ENCODE peak calls at places on chromosome 13, in ten cellular contexts. J is effector memory CD4-positive, alpha-beta T cell; F is fibroblast of lung; Q is tibial nerve; M is CD8-positive, alpha-beta memory T cell; W is keratinocyte; Z is right cardiac atrium; B is adrenal gland; E is GM23248; L is mucosa of descending colon. N is an unnamed sample. For H3K4me1, the result is how much of the 10 kb centered on the place peaks cover.

GRCh38 chr13:24306632-24307031 is 2.7 kb upstream of the C1QTNF9 start:
- DNase-seq in J (no peak), F (peak), Q (no peak), M (no peak), W (no peak), Z (no peak), B (no peak), E (peak), L (no peak), N (no peak)

GRCh38 chr13:46389985-46390384 is 2.9 kb upstream of the RUBCNL start:
- DNase-seq in J (no peak), F (peak), Q (no peak), M (no peak), W (no peak), Z (peak), B (peak), E (no peak), L (peak), N (peak)

GRCh38 chr13:101309014-101309619 is 107.2 kb downstream of the NALCN start:
- DNase-seq in J (no peak), F (peak), Q (no peak), M (no peak), W (no peak), Z (no peak), B (no peak), E (peak), L (no peak), N (no peak)

GRCh38 chr13:94088742-94089141 is 390.7 kb downstream of the DCT start:
- DNase-seq in J (no peak), F (no peak), Q (no peak), M (no peak), W (no peak), Z (no peak), B (no peak), E (no peak), L (no peak), N (no peak)

GRCh38 chr13:74641586-74641985 is 507.4 kb upstream of the KLF12 start:
- DNase-seq in J (no peak), F (peak), Q (no peak), M (no peak), W (no peak), Z (no peak), B (no peak), E (peak), L (no peak), N (no peak)

GRCh38 chr13:30872685-30873443 is 33.2 kb upstream of the MEDAG start:
- DNase-seq in J (no peak), F (peak), Q (peak), M (no peak), W (no peak), Z (peak), B (peak), E (peak), L (no peak), N (peak)

GRCh38 chr13:106052200-106052767 is 483.2 kb downstream of the EFNB2 start:
- DNase-seq in J (no peak), F (peak), Q (no peak), M (no peak), W (no peak), Z (no peak), B (no peak), E (no peak), L (no peak), N (no peak)

GRCh38 chr13:80871481-80871880 is 530.6 kb upstream of the SPRY2 start:
- DNase-seq in J (no peak), F (peak), Q (no peak), M (no peak), W (no peak), Z (no peak), B (no peak), E (no peak), L (no peak), N (no peak)

GRCh38 chr13:74036373-74036772 is 97.8 kb downstream of the KLF12 start:
- DNase-seq in J (no peak), F (no peak), Q (no peak), M (no peak), W (peak), Z (no peak), B (no peak), E (no peak), L (no peak), N (peak)

GRCh38 chr13:26019881-26020535 is 31.8 kb downstream of the SHISA2 start:
- DNase-seq in J (no peak), F (peak), Q (no peak), M (no peak), W (no peak), Z (no peak), B (no peak), E (peak), L (no peak), N (no peak)

GRCh38 chr13:102236830-102237621 is 164.8 kb downstream of the FGF14 start:
- DNase-seq in J (no peak), F (no peak), Q (no peak), M (no peak), W (no peak), Z (no peak), B (no peak), E (no peak), L (no peak), N (peak)

GRCh38 chr13:46058268-46058667 is 5.7 kb upstream of the ZC3H13 start:
- DNase-seq in J (no peak), F (no peak), Q (no peak), M (no peak), W (no peak), Z (no peak), B (no peak), E (no peak), L (no peak), N (no peak)

GRCh38 chr13:28486144-28486543 is 8.8 kb downstream of the FLT1 start:
- DNase-seq in J (no peak), F (no peak), Q (no peak), M (no peak), W (no peak), Z (no peak), B (no peak), E (no peak), L (no peak), N (no peak)

GRCh38 chr13:36888645-36889044 is 31.4 kb downstream of the SMAD9 start:
- DNase-seq in J (no peak), F (no peak), Q (no peak), M (no peak), W (no peak), Z (no peak), B (no peak), E (no peak), L (no peak), N (no peak)

GRCh38 chr13:99028890-99029289 is 51.0 kb upstream of the DOCK9 start:
- DNase-seq in J (no peak), F (no peak), Q (no peak), M (peak), W (no peak), Z (no peak), B (no peak), E (no peak), L (no peak), N (peak)

GRCh38 chr13:94548382-94549240 is 47.3 kb downstream of the TGDS start:
- DNase-seq in J (peak), F (peak), Q (peak), M (no peak), W (no peak), Z (no peak), B (peak), E (peak), L (peak), N (peak)

GRCh38 chr13:41648314-41648935 is 191.1 kb downstream of the RGCC start:
- DNase-seq in J (no peak), F (no peak), Q (no peak), M (no peak), W (no peak), Z (no peak), B (no peak), E (peak), L (no peak), N (no peak)

GRCh38 chr13:69970521-69970920 is 137.1 kb upstream of the ATXN8OS start:
- DNase-seq in J (no peak), F (no peak), Q (no peak), M (no peak), W (no peak), Z (no peak), B (no peak), E (no peak), L (no peak), N (peak)

GRCh38 chr13:73056054-73056962 is 2.5 kb upstream of the KLF5 start:
- DNase-seq in J (no peak), F (peak), Q (no peak), M (no peak), W (no peak), Z (no peak), B (no peak), E (peak), L (no peak), N (no peak)

GRCh38 chr13:112657850-112658445 is 31.9 kb upstream of the ATP11A start:
- DNase-seq in J (no peak), F (peak), Q (no peak), M (no peak), W (peak), Z (no peak), B (no peak), E (peak), L (no peak), N (peak)

GRCh38 chr13:104577029-104577820 is 1511.0 kb upstream of the SLC10A2 start:
- DNase-seq in J (no peak), F (no peak), Q (no peak), M (no peak), W (no peak), Z (no peak), B (no peak), E (no peak), L (no peak), N (no peak)

GRCh38 chr13:103431880-103432279 is 365.7 kb upstream of the SLC10A2 start:
- DNase-seq in J (no peak), F (no peak), Q (no peak), M (no peak), W (no peak), Z (no peak), B (no peak), E (no peak), L (no peak), N (no peak)

GRCh38 chr13:55577082-55577846 is 1563.5 kb upstream of the PRR20A start:
- DNase-seq in J (no peak), F (no peak), Q (no peak), M (no peak), W (no peak), Z (no peak), B (no peak), E (no peak), L (no peak), N (peak)

GRCh38 chr13:98428256-98428966 is 148.5 kb downstream of the STK24 start:
- DNase-seq in J (no peak), F (no peak), Q (no peak), M (no peak), W (no peak), Z (no peak), B (no peak), E (peak), L (no peak), N (no peak)

GRCh38 chr13:60583911-60584753 is 187.1 kb downstream of the TDRD3 start:
- DNase-seq in J (no peak), F (peak), Q (peak), M (no peak), W (no peak), Z (no peak), B (no peak), E (peak), L (no peak), N (peak)

GRCh38 chr13:109924376-109924775 is 138.0 kb upstream of the IRS2 start:
- DNase-seq in J (no peak), F (no peak), Q (no peak), M (no peak), W (no peak), Z (no peak), B (no peak), E (no peak), L (no peak), N (no peak)

GRCh38 chr13:102033316-102033715 is 368.5 kb downstream of the FGF14 start:
- DNase-seq in J (no peak), F (no peak), Q (no peak), M (no peak), W (no peak), Z (no peak), B (no peak), E (no peak), L (no peak), N (no peak)

GRCh38 chr13:99442273-99442895 is 58.9 kb upstream of the TM9SF2 start:
- DNase-seq in J (no peak), F (peak), Q (peak), M (peak), W (no peak), Z (no peak), B (peak), E (peak), L (no peak), N (peak)

GRCh38 chr13:29859971-29860370 is 9.6 kb upstream of the UBL3 start:
- DNase-seq in J (no peak), F (peak), Q (no peak), M (no peak), W (no peak), Z (no peak), B (no peak), E (peak), L (no peak), N (no peak)

GRCh38 chr13:30422056-30422914 is at the start of gene UBE2L5:
- DNase-seq in J (peak), F (peak), Q (peak), M (peak), W (no peak), Z (peak), B (peak), E (peak), L (peak), N (peak)

GRCh38 chr13:95536629-95537241 is 15.8 kb upstream of the CLDN10 start:
- DNase-seq in J (no peak), F (peak), Q (no peak), M (no peak), W (no peak), Z (no peak), B (no peak), E (peak), L (no peak), N (no peak)

GRCh38 chr13:99303863-99304521 is 3.2 kb downstream of the GPR183 start:
- DNase-seq in J (peak), F (no peak), Q (no peak), M (peak), W (no peak), Z (peak), B (peak), E (no peak), L (peak), N (no peak)

GRCh38 chr13:73741111-73741510 is 393.1 kb downstream of the KLF12 start:
- DNase-seq in J (no peak), F (no peak), Q (no peak), M (no peak), W (no peak), Z (no peak), B (no peak), E (peak), L (no peak), N (peak)

GRCh38 chr13:21055016-21055415 is 6.4 kb downstream of the LATS2 start:
- DNase-seq in J (no peak), F (no peak), Q (no peak), M (no peak), W (no peak), Z (no peak), B (no peak), E (peak), L (no peak), N (no peak)
- H3K4me1 ChIP-seq in J (under half), F (under half), Q (under half), M (under half), W (under half), Z (under half), B (under half), E (half or more), L (under half), N (under half)

DNA sequence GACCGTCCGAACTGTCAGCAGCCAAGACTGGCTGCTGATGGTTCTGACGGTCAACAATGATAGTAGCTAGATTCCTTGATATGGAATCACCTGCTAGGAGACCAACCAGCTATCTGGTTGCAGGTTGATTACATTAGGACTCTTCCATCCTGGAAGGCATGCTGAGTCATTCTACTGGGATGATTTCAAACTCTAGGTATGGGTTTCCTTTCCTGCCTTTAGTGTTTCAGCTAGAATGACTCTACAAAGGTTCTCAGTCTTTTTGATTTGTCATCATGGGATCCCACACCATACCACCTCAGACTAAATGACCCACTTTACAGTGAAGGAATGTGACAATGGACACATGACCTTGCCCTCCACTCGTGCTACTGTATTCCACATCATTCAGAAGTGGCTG is 138.1 kb upstream of the KL start:
- DNase-seq in J (no peak), F (no peak), Q (no peak), M (no peak), W (peak), Z (no peak), B (no peak), E (peak), L (no peak), N (no peak)
- H3K4me1 ChIP-seq in J (under half), F (under half), Q (under half), M (under half), W (under half), Z (under half), B (under half), E (under half), L (under half), N (under half)

GRCh38 chr13:114108894-114109293 is 23.5 kb downstream of the RASA3 start:
- DNase-seq in J (no peak), F (no peak), Q (no peak), M (peak), W (no peak), Z (peak), B (peak), E (no peak), L (peak), N (peak)
- H3K4me1 ChIP-seq in J (half or more), F (half or more), Q (under half), M (half or more), W (under half), Z (under half), B (under half), E (under half), L (under half), N (under half)

GRCh38 chr13:50596103-50596502 is 247.4 kb downstream of the DLEU7 start:
- DNase-seq in J (no peak), F (no peak), Q (no peak), M (no peak), W (no peak), Z (no peak), B (no peak), E (no peak), L (no peak), N (no peak)
- H3K4me1 ChIP-seq in J (under half), F (under half), Q (under half), M (under half), W (under half), Z (under half), B (under half), E (under half), L (under half), N (under half)

GRCh38 chr13:50521750-50522149 is 321.7 kb downstream of the DLEU7 start:
- DNase-seq in J (no peak), F (peak), Q (no peak), M (no peak), W (no peak), Z (no peak), B (no peak), E (peak), L (no peak), N (no peak)
- H3K4me1 ChIP-seq in J (under half), F (under half), Q (under half), M (under half), W (under half), Z (under half), B (under half), E (under half), L (under half), N (under half)

GRCh38 chr13:76886292-76887061 is at the start of gene KCTD12:
- DNase-seq in J (peak), F (peak), Q (peak), M (peak), W (no peak), Z (peak), B (peak), E (peak), L (peak), N (peak)
- H3K4me1 ChIP-seq in J (under half), F (under half), Q (under half), M (under half), W (half or more), Z (under half), B (under half), E (under half), L (under half), N (under half)

GRCh38 chr13:48241651-48242050 is 8.6 kb downstream of the ITM2B start:
- DNase-seq in J (no peak), F (no peak), Q (no peak), M (no peak), W (no peak), Z (no peak), B (no peak), E (no peak), L (no peak), N (no peak)

GRCh38 chr13:48244159-48244558 is 11.2 kb downstream of the ITM2B start:
- DNase-seq in J (no peak), F (no peak), Q (no peak), M (no peak), W (no peak), Z (no peak), B (no peak), E (no peak), L (no peak), N (no peak)

GRCh38 chr13:48246097-48246496 is 13.1 kb downstream of the ITM2B start:
- DNase-seq in J (no peak), F (no peak), Q (no peak), M (no peak), W (no peak), Z (no peak), B (no peak), E (no peak), L (no peak), N (no peak)

GRCh38 chr13:48236528-48237353 is 3.7 kb downstream of the ITM2B start:
- DNase-seq in J (no peak), F (peak), Q (no peak), M (no peak), W (no peak), Z (no peak), B (no peak), E (peak), L (no peak), N (no peak)

GRCh38 chr13:48242677-48243076 is 9.7 kb downstream of the ITM2B start:
- DNase-seq in J (no peak), F (no peak), Q (no peak), M (no peak), W (no peak), Z (no peak), B (no peak), E (no peak), L (no peak), N (no peak)
- H3K4me1 ChIP-seq in J (under half), F (under half), Q (under half), M (half or more), W (under half), Z (under half), B (half or more), E (under half), L (under half), N (under half)

N was measured in endodermal cell.